ENCODE peak calls at places on chromosomes 3 and 15, in six cellular contexts. S is pons, K is DMS153, F is RCC 7860, J is foreskin fibroblast, B is germinal center. O is an unnamed sample.

GRCh38 chr15:96345560-96346389 is 15.3 kb downstream of the NR2F2 start:
- DNase-seq in S (peak; percentile 91), B (no peak), K (peak; percentile 11), F (peak; percentile 65), J (peak; percentile 68), O (peak; percentile 78)

GRCh38 chr15:61201322-61201721 is 27.8 kb downstream of the RORA start:
- DNase-seq in B (no peak), J (no peak), K (no peak), S (no peak), F (no peak), O (no peak)

GRCh38 chr3:23159929-23160328 is 43.2 kb upstream of the UBE2E2 start:
- DNase-seq in J (peak; percentile 79), K (no peak), B (no peak), F (peak; percentile 93), S (no peak), O (peak; percentile 51)

GRCh38 chr3:108489776-108490175 is 20.6 kb downstream of the MYH15 start:
- DNase-seq in B (peak; percentile 27), F (peak; percentile 38), J (no peak), K (peak; percentile 27), S (peak; percentile 75), O (peak; percentile 71)

GRCh38 chr15:88756926-88757325 is 46.3 kb upstream of the ACAN start:
- DNase-seq in S (no peak), J (no peak), F (no peak), B (no peak), K (no peak), O (no peak)

GRCh38 chr3:105656607-105657504 is 212.0 kb downstream of the CBLB start:
- DNase-seq in K (no peak), J (no peak), B (no peak), F (no peak), S (no peak), O (no peak)

GRCh38 chr3:192675958-192676649 is 51.2 kb downstream of the FGF12 start:
- DNase-seq in F (no peak), S (no peak), J (no peak), B (no peak), K (no peak), O (no peak)

GRCh38 chr3:151900460-151900859 is 27.0 kb downstream of the SUCNR1 start:
- DNase-seq in K (no peak), F (no peak), S (no peak), B (no peak), J (no peak), O (no peak)

GRCh38 chr15:79944625-79945024 is 26.4 kb downstream of the BCL2A1 start:
- DNase-seq in J (no peak), S (no peak), F (no peak), K (no peak), B (no peak), O (no peak)

GRCh38 chr3:114213262-114213668 is 24.1 kb downstream of the ZNF80 start:
- DNase-seq in B (no peak), K (no peak), S (no peak), J (peak; percentile 81), F (no peak), O (no peak)

GRCh38 chr3:197003461-197004385 is 25.9 kb downstream of the MELTF start:
- DNase-seq in F (no peak), S (no peak), B (peak; percentile 44), J (no peak), K (no peak), O (peak; percentile 42)

O was measured in RKO.